ENCODE peak calls at places on chromosomes 12 and 14, in eight cellular contexts. One of them, this sample, is unnamed.

GRCh38 chr12:29425722-29426121 is 44.8 kb upstream of the ERGIC2 start:
- DNase-seq in HCT116: no peak
- DNase-seq in GM12878: no peak
- DNase-seq in lower leg skin: no peak
- DNase-seq in dorsolateral prefrontal cortex: no peak
- DNase-seq in OCI-LY7: no peak
- DNase-seq in fibroblast of lung: peak; percentile 12
- DNase-seq in prostate gland: peak; percentile 28
- DNase-seq in this sample: no peak

GRCh38 chr12:106082216-106083175 is 56.3 kb downstream of the NUAK1 start:
- DNase-seq in HCT116: no peak
- DNase-seq in GM12878: no peak
- DNase-seq in lower leg skin: no peak
- DNase-seq in dorsolateral prefrontal cortex: no peak
- DNase-seq in OCI-LY7: no peak
- DNase-seq in fibroblast of lung: no peak
- DNase-seq in prostate gland: no peak
- DNase-seq in this sample: no peak

GRCh38 chr14:95432152-95433093 is 84.0 kb downstream of the SYNE3 start:
- DNase-seq in HCT116: no peak
- DNase-seq in GM12878: no peak
- DNase-seq in lower leg skin: no peak
- DNase-seq in dorsolateral prefrontal cortex: peak; percentile 43
- DNase-seq in OCI-LY7: peak; percentile 47
- DNase-seq in fibroblast of lung: peak; percentile 12
- DNase-seq in prostate gland: peak; percentile 36
- DNase-seq in this sample: peak; percentile 25

GRCh38 chr14:55103005-55103640 is 25.9 kb upstream of the LGALS3 start:
- DNase-seq in HCT116: peak; percentile 97
- DNase-seq in GM12878: peak; percentile 95
- DNase-seq in lower leg skin: peak; percentile 97
- DNase-seq in dorsolateral prefrontal cortex: no peak
- DNase-seq in OCI-LY7: peak; percentile 84
- DNase-seq in fibroblast of lung: peak; percentile 97
- DNase-seq in prostate gland: peak; percentile 95
- DNase-seq in this sample: peak; percentile 99

GRCh38 chr12:26760657-26761293 is 72.2 kb downstream of the ITPR2 start:
- DNase-seq in HCT116: no peak
- DNase-seq in GM12878: no peak
- DNase-seq in lower leg skin: no peak
- DNase-seq in dorsolateral prefrontal cortex: no peak
- DNase-seq in OCI-LY7: no peak
- DNase-seq in fibroblast of lung: no peak
- DNase-seq in prostate gland: no peak
- DNase-seq in this sample: no peak

GRCh38 chr14:22520235-22520634 is 68.8 kb downstream of the DAD1 start:
- DNase-seq in HCT116: no peak
- DNase-seq in GM12878: no peak
- DNase-seq in lower leg skin: no peak
- DNase-seq in dorsolateral prefrontal cortex: no peak
- DNase-seq in OCI-LY7: no peak
- DNase-seq in fibroblast of lung: peak; percentile 75
- DNase-seq in prostate gland: no peak
- DNase-seq in this sample: peak; percentile 65

GRCh38 chr12:88218293-88218692 is 76.2 kb downstream of the TMTC3 start:
- DNase-seq in HCT116: no peak
- DNase-seq in GM12878: no peak
- DNase-seq in lower leg skin: no peak
- DNase-seq in dorsolateral prefrontal cortex: no peak
- DNase-seq in OCI-LY7: no peak
- DNase-seq in fibroblast of lung: no peak
- DNase-seq in prostate gland: no peak
- DNase-seq in this sample: no peak

GRCh38 chr14:79199217-79199616 is 1012.1 kb downstream of the DIO2 start:
- DNase-seq in HCT116: no peak
- DNase-seq in GM12878: no peak
- DNase-seq in lower leg skin: no peak
- DNase-seq in dorsolateral prefrontal cortex: no peak
- DNase-seq in OCI-LY7: no peak
- DNase-seq in fibroblast of lung: no peak
- DNase-seq in prostate gland: no peak
- DNase-seq in this sample: no peak

GRCh38 chr14:91919814-91920213 is 27.7 kb downstream of the FBLN5 start:
- DNase-seq in HCT116: no peak
- DNase-seq in GM12878: no peak
- DNase-seq in lower leg skin: no peak
- DNase-seq in dorsolateral prefrontal cortex: no peak
- DNase-seq in OCI-LY7: no peak
- DNase-seq in fibroblast of lung: peak; percentile 27
- DNase-seq in prostate gland: no peak
- DNase-seq in this sample: peak; percentile 79

GRCh38 chr12:56474389-56474788 is 6.0 kb downstream of the SPRYD4 start:
- DNase-seq in HCT116: no peak
- DNase-seq in GM12878: no peak
- DNase-seq in lower leg skin: no peak
- DNase-seq in dorsolateral prefrontal cortex: no peak
- DNase-seq in OCI-LY7: no peak
- DNase-seq in fibroblast of lung: no peak
- DNase-seq in prostate gland: no peak
- DNase-seq in this sample: no peak

GRCh38 chr12:56462565-56462964 is 5.8 kb upstream of the SPRYD4 start:
- DNase-seq in HCT116: no peak
- DNase-seq in GM12878: no peak
- DNase-seq in lower leg skin: no peak
- DNase-seq in dorsolateral prefrontal cortex: no peak
- DNase-seq in OCI-LY7: no peak
- DNase-seq in fibroblast of lung: no peak
- DNase-seq in prostate gland: no peak
- DNase-seq in this sample: no peak

GRCh38 chr12:56469007-56469930 is 891 bp downstream of the SPRYD4 start:
- DNase-seq in HCT116: no peak
- DNase-seq in GM12878: no peak
- DNase-seq in lower leg skin: no peak
- DNase-seq in dorsolateral prefrontal cortex: no peak
- DNase-seq in OCI-LY7: peak; percentile 26
- DNase-seq in fibroblast of lung: no peak
- DNase-seq in prostate gland: no peak
- DNase-seq in this sample: peak; percentile 2

GRCh38 chr12:56468216-56469006 is at the start of gene SPRYD4:
- DNase-seq in HCT116: peak; percentile 82
- DNase-seq in GM12878: peak; percentile 70
- DNase-seq in lower leg skin: peak; percentile 98
- DNase-seq in dorsolateral prefrontal cortex: peak; percentile 94
- DNase-seq in OCI-LY7: peak; percentile 97
- DNase-seq in fibroblast of lung: peak; percentile 92
- DNase-seq in prostate gland: peak; percentile 92
- DNase-seq in this sample: peak; percentile 89
- TF ChIP-seq CTCF in HCT116: peak; percentile 15
- TF ChIP-seq CTCF in GM12878: peak; percentile 68
- TF ChIP-seq CTCF in lower leg skin: no peak
- TF ChIP-seq CTCF in dorsolateral prefrontal cortex: peak; percentile 79
- TF ChIP-seq CTCF in OCI-LY7: peak; percentile 75
- TF ChIP-seq CTCF in fibroblast of lung: peak; percentile 28
- TF ChIP-seq CTCF in prostate gland: peak; percentile 70
- TF ChIP-seq CTCF in this sample: no peak

DNA sequence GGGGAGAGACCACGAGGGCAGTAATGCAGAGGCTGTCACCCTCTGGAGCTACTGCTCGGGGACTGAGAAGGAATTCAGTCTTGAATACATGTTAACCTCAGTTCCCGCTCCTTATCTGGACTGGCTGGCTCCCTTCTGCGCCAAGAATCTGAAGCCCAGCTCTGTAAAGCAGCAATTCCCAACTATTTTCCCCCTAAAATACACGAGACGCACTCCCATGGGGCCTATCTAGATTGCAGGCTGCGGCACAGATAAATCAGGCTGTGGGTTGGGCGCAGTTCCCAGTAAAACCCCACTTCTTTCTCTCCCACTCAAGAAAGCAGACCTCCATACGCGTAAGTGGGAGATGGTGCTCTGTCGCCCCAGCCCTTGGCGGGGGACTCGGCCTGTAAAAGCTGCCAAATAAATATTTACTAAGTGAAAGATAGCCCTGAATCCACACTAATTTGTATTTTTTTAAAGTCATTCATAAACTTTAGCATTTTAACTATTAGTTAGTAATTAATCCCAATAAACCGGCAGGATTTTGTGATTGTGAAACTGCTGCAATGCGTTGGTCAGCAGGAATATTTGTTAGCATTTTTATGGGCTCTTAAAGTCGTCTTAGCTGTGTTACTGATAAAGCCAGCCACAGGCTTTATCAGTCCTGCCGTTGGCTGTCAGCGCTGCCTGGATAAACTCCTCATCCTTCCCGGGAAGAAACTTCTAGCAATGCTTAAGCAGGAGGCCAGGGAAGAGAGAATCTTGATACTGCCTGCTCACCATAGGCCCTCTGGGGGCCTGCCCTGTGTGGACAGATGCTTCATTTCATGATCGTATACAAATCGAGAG is 17.8 kb downstream of the FBXL14 start:
- DNase-seq in HCT116: no peak
- DNase-seq in GM12878: no peak
- DNase-seq in lower leg skin: peak; percentile 84
- DNase-seq in dorsolateral prefrontal cortex: no peak
- DNase-seq in OCI-LY7: no peak
- DNase-seq in fibroblast of lung: peak; percentile 87
- DNase-seq in prostate gland: peak; percentile 54
- DNase-seq in this sample: peak; percentile 79
- TF ChIP-seq CTCF in HCT116: no peak
- TF ChIP-seq CTCF in GM12878: no peak
- TF ChIP-seq CTCF in lower leg skin: no peak
- TF ChIP-seq CTCF in dorsolateral prefrontal cortex: no peak
- TF ChIP-seq CTCF in OCI-LY7: no peak
- TF ChIP-seq CTCF in fibroblast of lung: peak; percentile 18
- TF ChIP-seq CTCF in prostate gland: no peak
- TF ChIP-seq CTCF in this sample: peak; percentile 11

GRCh38 chr14:51157012-51157411 is 62.1 kb upstream of the TRIM9 start:
- DNase-seq in HCT116: peak; percentile 16
- DNase-seq in GM12878: no peak
- DNase-seq in lower leg skin: no peak
- DNase-seq in dorsolateral prefrontal cortex: no peak
- DNase-seq in OCI-LY7: peak; percentile 15
- DNase-seq in fibroblast of lung: peak; percentile 38
- DNase-seq in prostate gland: no peak
- DNase-seq in this sample: peak; percentile 56
- TF ChIP-seq CTCF in HCT116: peak; percentile 54
- TF ChIP-seq CTCF in GM12878: peak; percentile 57
- TF ChIP-seq CTCF in lower leg skin: no peak
- TF ChIP-seq CTCF in dorsolateral prefrontal cortex: no peak
- TF ChIP-seq CTCF in OCI-LY7: peak; percentile 66
- TF ChIP-seq CTCF in fibroblast of lung: peak; percentile 49
- TF ChIP-seq CTCF in prostate gland: no peak
- TF ChIP-seq CTCF in this sample: peak; percentile 58

GRCh38 chr12:101783838-101784237 is 44.6 kb upstream of the SYCP3 start:
- DNase-seq in HCT116: no peak
- DNase-seq in GM12878: no peak
- DNase-seq in lower leg skin: no peak
- DNase-seq in dorsolateral prefrontal cortex: no peak
- DNase-seq in OCI-LY7: no peak
- DNase-seq in fibroblast of lung: no peak
- DNase-seq in prostate gland: no peak
- DNase-seq in this sample: no peak

GRCh38 chr12:101783150-101783549 is 43.9 kb upstream of the SYCP3 start:
- DNase-seq in HCT116: no peak
- DNase-seq in GM12878: no peak
- DNase-seq in lower leg skin: no peak
- DNase-seq in dorsolateral prefrontal cortex: no peak
- DNase-seq in OCI-LY7: no peak
- DNase-seq in fibroblast of lung: no peak
- DNase-seq in prostate gland: peak; percentile 69
- DNase-seq in this sample: peak; percentile 9

GRCh38 chr12:101782544-101782855 is 43.2 kb upstream of the SYCP3 start:
- DNase-seq in HCT116: no peak
- DNase-seq in GM12878: no peak
- DNase-seq in lower leg skin: no peak
- DNase-seq in dorsolateral prefrontal cortex: no peak
- DNase-seq in OCI-LY7: no peak
- DNase-seq in fibroblast of lung: peak; percentile 12
- DNase-seq in prostate gland: no peak
- DNase-seq in this sample: no peak

GRCh38 chr12:101780599-101780998 is 41.3 kb upstream of the SYCP3 start:
- DNase-seq in HCT116: no peak
- DNase-seq in GM12878: no peak
- DNase-seq in lower leg skin: no peak
- DNase-seq in dorsolateral prefrontal cortex: no peak
- DNase-seq in OCI-LY7: peak; percentile 32
- DNase-seq in fibroblast of lung: no peak
- DNase-seq in prostate gland: no peak
- DNase-seq in this sample: no peak

DNA sequence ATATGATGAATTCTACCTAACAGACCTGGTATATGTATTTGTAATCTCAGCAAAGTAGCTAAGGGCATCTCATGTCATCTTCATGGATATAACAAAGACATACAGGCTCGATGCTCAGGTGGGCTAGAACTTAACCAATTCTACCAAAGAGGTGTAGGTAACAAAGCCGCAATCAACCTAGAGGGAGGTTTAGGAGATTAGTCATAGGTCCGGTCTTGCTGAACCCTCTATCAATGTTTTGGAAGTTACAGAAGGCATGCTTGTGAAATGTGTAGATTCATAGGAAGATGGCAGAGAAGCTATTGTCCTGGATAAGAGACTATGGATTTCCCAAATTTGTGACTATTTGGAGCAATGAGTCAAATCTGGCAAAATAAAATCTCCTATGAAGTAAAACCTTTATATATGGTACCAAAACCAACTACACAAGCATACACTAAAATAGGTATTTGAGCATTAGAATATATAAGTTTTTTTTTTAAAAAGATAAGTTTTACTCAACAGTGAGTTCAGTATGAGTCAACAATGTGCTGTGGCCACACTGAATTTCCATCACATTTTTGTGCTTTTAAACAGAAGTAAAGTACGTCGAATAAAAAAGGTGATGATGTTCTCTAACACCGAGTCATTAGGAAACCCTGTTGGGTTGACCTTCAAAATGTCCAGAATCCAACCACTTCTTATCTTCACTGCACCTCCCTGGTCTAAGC is 42.7 kb upstream of the SYCP3 start:
- DNase-seq in HCT116: no peak
- DNase-seq in GM12878: no peak
- DNase-seq in lower leg skin: no peak
- DNase-seq in dorsolateral prefrontal cortex: no peak
- DNase-seq in OCI-LY7: no peak
- DNase-seq in fibroblast of lung: peak; percentile 25
- DNase-seq in prostate gland: no peak
- DNase-seq in this sample: peak; percentile 68
- TF ChIP-seq CTCF in HCT116: no peak
- TF ChIP-seq CTCF in GM12878: no peak
- TF ChIP-seq CTCF in lower leg skin: no peak
- TF ChIP-seq CTCF in dorsolateral prefrontal cortex: no peak
- TF ChIP-seq CTCF in OCI-LY7: no peak
- TF ChIP-seq CTCF in fibroblast of lung: no peak
- TF ChIP-seq CTCF in prostate gland: no peak
- TF ChIP-seq CTCF in this sample: no peak